ENCODE peak calls at places on chromosomes 4 and X, in six cellular contexts. F, P, Z, I, Y and L are unnamed samples.

GRCh38 chrX:121052122-121052521 is 4.7 kb downstream of the GLUD2 start:
- DNase-seq in F (no peak), P (no peak), Z (no peak), I (no peak), Y (no peak), L (no peak)

GRCh38 chrX:45527834-45528233 is 327.2 kb upstream of the DIPK2B start:
- DNase-seq in F (no peak), P (no peak), Z (no peak), I (no peak), Y (no peak), L (no peak)

GRCh38 chr4:15373363-15373762 is 54.5 kb upstream of the C1QTNF7 start:
- DNase-seq in F (no peak), P (no peak), Z (no peak), I (no peak), Y (no peak), L (no peak)

GRCh38 chr4:15395342-15395741 is 32.5 kb upstream of the C1QTNF7 start:
- DNase-seq in F (no peak), P (no peak), Z (no peak), I (no peak), Y (no peak), L (no peak)

GRCh38 chr4:117740736-117741135 is 293.6 kb upstream of the NDST3 start:
- DNase-seq in F (no peak), P (no peak), Z (no peak), I (no peak), Y (no peak), L (no peak)

GRCh38 chr4:25320374-25321172 is 8.0 kb downstream of the ZCCHC4 start:
- DNase-seq in F (no peak), P (no peak), Z (no peak), I (no peak), Y (no peak), L (no peak)

GRCh38 chr4:123783936-123784335 is 387.3 kb downstream of the SPRY1 start:
- DNase-seq in F (no peak), P (no peak), Z (no peak), I (no peak), Y (no peak), L (no peak)

GRCh38 chr4:107818301-107818910 is 6.3 kb upstream of the SGMS2 start:
- DNase-seq in F (no peak), P (no peak), Z (no peak), I (no peak), Y (no peak), L (no peak)

GRCh38 chr4:142373610-142374009 is 472.5 kb downstream of the INPP4B start:
- DNase-seq in F (no peak), P (no peak), Z (no peak), I (no peak), Y (no peak), L (no peak)

GRCh38 chrX:153620576-153620975 is 21.6 kb upstream of the CCNQ start:
- DNase-seq in F (no peak), P (no peak), Z (no peak), I (no peak), Y (no peak), L (no peak)

GRCh38 chrX:10726647-10727046 is 106.3 kb upstream of the MID1 start:
- DNase-seq in F (no peak), P (no peak), Z (no peak), I (no peak), Y (no peak), L (no peak)

GRCh38 chr4:147683172-147683571 is 791 bp downstream of the PRMT9 start:
- DNase-seq in F (no peak), P (no peak), Z (no peak), I (peak; percentile 1), Y (no peak), L (no peak)

GRCh38 chr4:94714761-94715160 is 43.0 kb upstream of the BMPR1B start:
- DNase-seq in F (no peak), P (no peak), Z (no peak), I (no peak), Y (no peak), L (no peak)

GRCh38 chr4:165301833-165302232 is 25.6 kb upstream of the MSMO1 start:
- DNase-seq in F (no peak), P (no peak), Z (peak; percentile 36), I (no peak), Y (no peak), L (no peak)

GRCh38 chr4:173211222-173211621 is 42.6 kb downstream of the GALNT7 start:
- DNase-seq in F (no peak), P (no peak), Z (no peak), I (no peak), Y (no peak), L (no peak)

GRCh38 chrX:69268637-69269036 is 103.4 kb upstream of the PJA1 start:
- DNase-seq in F (no peak), P (no peak), Z (no peak), I (no peak), Y (no peak), L (no peak)

GRCh38 chrX:69263421-69263820 is 98.2 kb upstream of the PJA1 start:
- DNase-seq in F (no peak), P (no peak), Z (no peak), I (no peak), Y (no peak), L (no peak)

GRCh38 chrX:69262036-69262905 is 97.0 kb upstream of the PJA1 start:
- DNase-seq in F (no peak), P (no peak), Z (peak; percentile 78), I (no peak), Y (no peak), L (no peak)

GRCh38 chrX:69258893-69259292 is 93.6 kb upstream of the PJA1 start:
- DNase-seq in F (no peak), P (no peak), Z (no peak), I (no peak), Y (no peak), L (no peak)

DNA sequence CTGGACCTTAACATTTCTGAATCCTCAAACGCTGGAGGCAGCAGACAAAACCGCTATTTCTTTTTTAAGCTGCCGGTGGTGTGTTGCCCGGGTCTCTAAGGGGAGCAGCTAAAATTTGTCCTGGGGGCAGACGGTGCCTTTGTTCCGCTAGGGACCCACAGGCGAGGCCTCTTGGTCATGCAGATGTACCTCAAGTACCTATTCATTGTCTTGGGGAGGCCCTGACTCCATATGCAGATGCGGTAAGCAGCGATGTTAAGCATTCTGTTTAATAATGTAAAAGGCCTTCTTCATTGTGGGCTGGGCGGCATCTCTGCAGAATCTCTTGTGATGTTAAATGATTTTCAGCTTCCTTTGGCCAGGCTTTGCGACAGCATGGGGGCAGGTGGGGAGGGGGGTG is 98.9 kb upstream of the PJA1 start:
- DNase-seq in F (no peak), P (no peak), Z (no peak), I (peak; percentile 81), Y (no peak), L (no peak)
- H3K27me3 ChIP-seq in F (peaks cover 39% of the 10 kb centered on the region), P (no peaks in the 10 kb centered on the region), Z (no peaks in the 10 kb centered on the region), I (peaks cover 21% of the 10 kb centered on the region), Y (no peaks in the 10 kb centered on the region), L (no peaks in the 10 kb centered on the region)

DNA sequence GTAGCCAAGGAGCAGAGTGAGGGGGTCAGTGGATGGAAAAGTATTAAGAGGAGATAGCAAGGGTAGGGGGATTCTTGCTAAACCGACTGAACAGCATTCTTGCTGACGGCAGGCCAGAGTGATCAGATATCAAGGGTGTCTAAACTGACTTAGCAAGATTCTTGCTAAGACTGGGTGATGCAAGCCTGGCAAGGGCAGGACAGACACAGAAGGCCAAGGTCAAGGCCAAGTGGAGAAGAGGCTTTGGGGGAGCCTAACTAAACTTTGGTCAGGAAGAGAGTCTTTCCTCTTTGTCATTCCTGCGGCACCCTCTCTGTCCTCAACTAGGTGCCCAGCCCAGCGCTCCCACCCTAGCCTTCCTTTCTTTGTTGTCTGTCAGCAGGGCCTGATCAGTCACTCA is 812 bp downstream of the XPNPEP2 start:
- DNase-seq in F (no peak), P (no peak), Z (no peak), I (peak; percentile 66), Y (no peak), L (no peak)
- H3K4me1 ChIP-seq in F (peaks cover 26% of the 10 kb centered on the region), P (no peaks in the 10 kb centered on the region), Z (peaks cover 5% of the 10 kb centered on the region), I (no peaks in the 10 kb centered on the region), Y (no peaks in the 10 kb centered on the region), L (no peaks in the 10 kb centered on the region)

GRCh38 chr4:7486101-7486500 is 51.4 kb upstream of the PSAPL1 start:
- DNase-seq in F (no peak), P (no peak), Z (peak; percentile 9), I (no peak), Y (no peak), L (no peak)
- H3K27me3 ChIP-seq in F (no peaks in the 10 kb centered on the region), P (peaks cover 11% of the 10 kb centered on the region), Z (no peaks in the 10 kb centered on the region), I (no peaks in the 10 kb centered on the region), Y (no peaks in the 10 kb centered on the region), L (peaks cover 7% of the 10 kb centered on the region)

GRCh38 chr4:87916636-87917035 is 58.9 kb upstream of the SPP1 start:
- DNase-seq in F (no peak), P (no peak), Z (no peak), I (peak; percentile 74), Y (no peak), L (no peak)
- H3K4me1 ChIP-seq in F (peaks cover 16% of the 10 kb centered on the region), P (no peaks in the 10 kb centered on the region), Z (no peaks in the 10 kb centered on the region), I (peaks cover 23% of the 10 kb centered on the region), Y (no peaks in the 10 kb centered on the region), L (no peaks in the 10 kb centered on the region)

DNA sequence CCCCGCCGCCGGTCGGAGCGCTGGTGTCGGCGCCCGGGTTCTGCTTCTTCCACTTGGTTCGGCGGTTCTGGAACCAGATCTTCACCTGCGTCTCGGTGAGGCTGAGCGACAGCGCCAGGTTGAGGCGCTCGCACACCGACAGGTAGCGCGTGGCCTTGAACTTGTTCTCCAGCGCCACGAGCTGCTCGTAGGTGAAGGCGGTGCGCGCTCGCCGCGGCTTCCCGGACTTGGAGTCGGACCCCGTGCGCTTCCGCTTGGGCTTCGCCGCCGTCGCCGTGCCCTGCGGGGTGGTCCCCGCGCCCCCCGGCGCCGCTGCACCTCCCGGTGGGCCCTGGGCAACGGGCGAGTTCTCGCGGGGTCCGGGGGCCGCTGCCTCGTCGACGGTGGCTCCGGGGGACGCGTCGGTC is 3.1 kb downstream of the NKX1-1 start:
- DNase-seq in F (no peak), P (no peak), Z (peak; percentile 41), I (no peak), Y (no peak), L (no peak)
- H3K27me3 ChIP-seq in F (peaks cover 84% of the 10 kb centered on the region), P (no peaks in the 10 kb centered on the region), Z (no peaks in the 10 kb centered on the region), I (peaks cover 66% of the 10 kb centered on the region), Y (peaks cover 95% of the 10 kb centered on the region), L (peaks cover 5% of the 10 kb centered on the region)